ENCODE peak calls at places on chromosomes 5 and 9, in four cellular contexts. T is fibroblast of pulmonary artery, J is HFFc6, E is WTC11. K is an unnamed sample.

GRCh38 chr9:6931913-6932312 is 174.1 kb downstream of the KDM4C start:
- DNase-seq in T (peak; percentile 42), E (no peak), J (peak; percentile 76), K (no peak)

GRCh38 chr5:159182691-159183090 is 26.7 kb downstream of the RNF145 start:
- DNase-seq in E (no peak), T (peak; percentile 89), J (no peak), K (no peak)

GRCh38 chr9:120358877-120359276 is 221.1 kb downstream of the CDK5RAP2 start:
- DNase-seq in T (no peak), J (no peak), E (no peak), K (no peak)

GRCh38 chr9:32524558-32525461 is 1.2 kb downstream of the RIGI start:
- DNase-seq in E (no peak), J (no peak), T (peak; percentile 27), K (no peak)

GRCh38 chr9:126516936-126517750 is 96.6 kb upstream of the LMX1B start:
- DNase-seq in E (peak; percentile 58), T (peak; percentile 78), J (peak; percentile 78), K (no peak)

GRCh38 chr5:10452768-10453331 is 11.2 kb downstream of the ROPN1L start:
- DNase-seq in E (no peak), J (peak; percentile 84), T (peak; percentile 94), K (no peak)

GRCh38 chr9:17398351-17398750 is 180.5 kb upstream of the SH3GL2 start:
- DNase-seq in J (no peak), T (peak; percentile 56), E (no peak), K (no peak)

GRCh38 chr5:1169608-1170115 is 31.7 kb upstream of the SLC6A19 start:
- DNase-seq in T (no peak), E (no peak), J (no peak), K (no peak)

GRCh38 chr5:1952456-1953099 is 69.9 kb upstream of the IRX4 start:
- DNase-seq in T (no peak), E (peak; percentile 65), J (no peak), K (no peak)

GRCh38 chr5:168578506-168579205 is 512 bp downstream of the PANK3 start:
- DNase-seq in J (no peak), T (no peak), E (no peak), K (no peak)

GRCh38 chr5:57499262-57500050 is 16.8 kb upstream of the ACTBL2 start:
- DNase-seq in J (peak; percentile 38), T (peak; percentile 90), E (peak; percentile 29), K (no peak)

GRCh38 chr5:121797677-121798518 is 53.8 kb upstream of the FTMT start:
- DNase-seq in T (no peak), J (no peak), E (no peak), K (no peak)

GRCh38 chr5:555058-555623 is 30.9 kb upstream of the SLC9A3 start:
- DNase-seq in T (no peak), E (no peak), J (no peak), K (peak; percentile 26)

GRCh38 chr5:54785729-54786548 is 199.5 kb downstream of the ESM1 start:
- DNase-seq in J (no peak), E (no peak), T (peak; percentile 36), K (peak; percentile 39)

GRCh38 chr5:156824800-156825199 is 25.3 kb upstream of the PPP1R2B start:
- DNase-seq in E (no peak), T (peak; percentile 31), J (peak; percentile 5), K (no peak)

GRCh38 chr5:138000102-138000723 is 32.7 kb downstream of the FAM13B start:
- DNase-seq in J (peak; percentile 41), T (peak; percentile 67), E (no peak), K (no peak)

GRCh38 chr9:136902259-136902821 is 16.0 kb downstream of the TRAF2 start:
- DNase-seq in J (no peak), E (no peak), T (peak; percentile 61), K (no peak)

GRCh38 chr9:76651114-76651697 is 113.0 kb upstream of the PCA3 start:
- DNase-seq in E (no peak), J (no peak), T (no peak), K (no peak)

GRCh38 chr5:60844429-60844890 is 391 bp upstream of the ELOVL7 start:
- DNase-seq in J (no peak), E (no peak), T (peak; percentile 32), K (no peak)

GRCh38 chr9:134326754-134327526 is 685 bp downstream of the RXRA start:
- DNase-seq in E (no peak), J (no peak), T (no peak), K (no peak)

GRCh38 chr5:97022898-97023297 is 87.0 kb downstream of the LNPEP start:
- DNase-seq in J (no peak), E (no peak), T (no peak), K (no peak)

DNA sequence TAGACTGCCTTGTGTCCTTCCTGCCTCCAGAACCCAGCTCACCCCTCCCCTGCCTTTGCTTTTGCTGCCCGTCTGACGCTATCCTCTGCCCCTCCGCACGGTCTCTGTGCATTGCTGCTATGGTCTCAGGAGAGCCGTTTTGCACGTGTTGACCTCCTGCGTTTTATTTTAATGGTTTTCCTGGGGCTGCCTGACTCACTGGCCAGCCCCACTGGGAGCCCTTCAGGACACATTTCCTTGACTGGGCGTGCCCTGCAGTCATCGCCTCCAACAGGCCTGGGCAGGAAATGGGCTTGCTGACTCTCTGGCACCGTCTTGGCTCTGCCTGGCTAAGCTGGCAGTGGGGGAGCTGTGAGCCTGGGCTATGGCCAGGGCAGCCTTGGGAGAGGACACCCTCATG is 17.9 kb upstream of the ASS1 start:
- DNase-seq in J (peak; percentile 47), E (no peak), T (peak; percentile 43), K (no peak)
- TF ChIP-seq CTCF in J (peak; percentile 10), E (no peak), T (no peak), K (no peak)

GRCh38 chr9:72333758-72334157 is 31.2 kb downstream of the ZFAND5 start:
- DNase-seq in T (no peak), E (peak; percentile 65), J (no peak), K (no peak)
- TF ChIP-seq CTCF in T (peak; percentile 4), E (peak; percentile 44), J (peak; percentile 44), K (no peak)

GRCh38 chr5:113864437-113864836 is 350.9 kb downstream of the YTHDC2 start:
- DNase-seq in J (no peak), T (no peak), E (no peak), K (no peak)

GRCh38 chr5:113866763-113867162 is 353.3 kb downstream of the YTHDC2 start:
- DNase-seq in E (no peak), T (no peak), J (no peak), K (no peak)

GRCh38 chr5:113871972-113872371 is 358.5 kb downstream of the YTHDC2 start:
- DNase-seq in T (no peak), E (no peak), J (no peak), K (no peak)

GRCh38 chr5:113869611-113870010 is 356.1 kb downstream of the YTHDC2 start:
- DNase-seq in J (no peak), E (no peak), T (no peak), K (no peak)
- TF ChIP-seq CTCF in J (no peak), E (no peak), T (no peak), K (no peak)

DNA sequence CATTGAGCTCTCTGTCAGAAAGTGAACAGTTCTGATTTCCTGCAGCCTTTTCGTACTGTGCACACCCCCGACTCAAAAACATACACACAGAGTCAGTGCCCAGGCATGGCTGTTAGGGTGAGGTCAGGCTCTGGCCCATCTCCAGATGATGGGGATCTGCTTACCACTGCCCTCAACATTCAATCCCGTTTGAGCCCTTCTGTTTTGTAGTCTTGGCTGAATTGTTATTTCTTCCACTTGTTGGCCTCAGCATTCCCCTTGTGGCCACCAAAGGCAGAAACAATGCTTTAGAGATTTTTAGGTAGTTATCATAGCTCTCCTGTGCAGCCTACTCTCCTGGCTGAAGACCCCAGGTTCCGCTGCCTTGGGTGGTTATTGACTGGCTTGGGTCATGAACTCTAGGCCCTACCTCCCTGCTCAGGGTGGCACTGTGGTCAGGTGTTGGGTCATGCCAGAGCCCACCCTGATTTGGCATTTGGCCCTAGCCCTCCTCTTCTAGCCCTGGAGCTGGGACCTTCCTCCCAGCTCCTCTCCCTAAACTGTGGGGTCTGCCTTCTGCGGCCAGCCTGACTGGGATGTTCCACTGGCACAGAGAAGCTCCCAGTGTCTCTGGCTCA is 7.8 kb upstream of the MYOZ3 start:
- DNase-seq in T (no peak), E (no peak), J (peak; percentile 49), K (no peak)
- TF ChIP-seq CTCF in T (peak; percentile 47), E (no peak), J (peak; percentile 63), K (no peak)

DNA sequence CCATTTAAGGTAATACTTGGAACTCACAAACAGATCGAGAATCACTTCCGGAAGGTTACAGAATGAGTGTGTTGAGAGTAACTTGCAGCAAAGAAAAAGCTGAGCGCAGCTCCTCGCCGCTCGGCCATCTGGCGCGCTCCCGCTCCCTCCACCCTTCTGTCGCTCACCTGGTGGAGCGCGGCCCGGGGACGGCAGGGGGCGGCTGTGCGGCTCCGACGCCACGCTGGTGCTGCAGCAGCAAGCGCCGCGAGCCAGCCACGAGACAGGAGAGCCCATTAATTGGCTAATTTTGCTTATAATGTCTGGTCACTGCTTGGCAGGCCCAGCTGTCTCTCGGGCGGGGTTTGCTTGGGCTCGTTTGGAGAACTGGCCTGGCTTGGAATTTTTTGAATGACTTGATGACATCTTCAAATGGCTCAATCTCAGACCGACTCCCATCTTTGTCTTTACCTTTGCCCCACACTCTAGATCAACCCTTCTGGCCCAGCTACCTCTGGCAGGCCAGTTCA is 601.8 kb downstream of the CCDC171 start:
- DNase-seq in E (peak; percentile 79), J (no peak), T (peak; percentile 31), K (no peak)
- TF ChIP-seq CTCF in E (peak; percentile 25), J (no peak), T (peak; percentile 16), K (no peak)